ENCODE peak calls at places on chromosomes 12 and 14, in seven cellular contexts. G is dorsolateral prefrontal cortex, Q is T-helper 22 cell, H is AG08395, Y is ELR, O is fibroblast of gingiva, K is type B pancreatic cell. C is an unnamed sample.
A peak's percentile ranks its signal among the peaks of the same experiment; 100 is the strongest.

GRCh38 chr14:101626331-101626730 is 65.0 kb downstream of the DIO3 start:
- DNase-seq in K (no peak), Y (no peak), O (no peak), H (no peak), G (no peak), Q (no peak), C (no peak)

GRCh38 chr12:131466306-131466705 is 244.6 kb upstream of the SFSWAP start:
- DNase-seq in Q (no peak), H (no peak), K (no peak), O (no peak), Y (no peak), G (no peak), C (no peak)

GRCh38 chr12:100128509-100128908 is 14.2 kb downstream of the BLTP3B start:
- DNase-seq in G (no peak), Q (no peak), H (peak; percentile 47), Y (peak; percentile 57), K (no peak), O (peak; percentile 67), C (peak; percentile 25)

GRCh38 chr12:54991161-54991991 is 6.8 kb upstream of the TESPA1 start:
- DNase-seq in K (no peak), Y (no peak), O (no peak), Q (no peak), H (no peak), G (no peak), C (no peak)

GRCh38 chr12:116263844-116264243 is 13.6 kb downstream of the MED13L start:
- DNase-seq in G (no peak), K (no peak), Q (no peak), Y (no peak), H (no peak), O (no peak), C (no peak)

GRCh38 chr14:102683399-102684275 is 91.2 kb downstream of the RCOR1 start:
- DNase-seq in G (no peak), Q (no peak), O (no peak), H (no peak), K (no peak), Y (no peak), C (no peak)

GRCh38 chr12:27382126-27382795 is 49.6 kb downstream of the BMAL2 start:
- DNase-seq in G (no peak), O (peak; percentile 17), Y (peak; percentile 37), Q (no peak), K (no peak), H (peak; percentile 44), C (no peak)

GRCh38 chr12:55757701-55758100 is 14.8 kb downstream of the GDF11 start:
- DNase-seq in G (no peak), Q (no peak), K (no peak), Y (no peak), H (no peak), O (no peak), C (no peak)

GRCh38 chr12:128583453-128583852 is 240.3 kb downstream of the SLC15A4 start:
- DNase-seq in Q (no peak), O (no peak), G (no peak), H (no peak), Y (no peak), K (no peak), C (no peak)

GRCh38 chr12:113808095-113808951 is 157.8 kb downstream of the RBM19 start:
- DNase-seq in Y (no peak), O (no peak), Q (no peak), G (no peak), H (no peak), K (no peak), C (no peak)

GRCh38 chr14:72810201-72810600 is 83.7 kb downstream of the DPF3 start:
- DNase-seq in G (no peak), Q (peak; percentile 42), Y (no peak), K (no peak), H (no peak), O (no peak), C (no peak)

GRCh38 chr12:23771230-23771949 is 178.1 kb downstream of the SOX5 start:
- DNase-seq in Y (no peak), H (no peak), Q (no peak), K (no peak), G (peak; percentile 74), O (no peak), C (peak; percentile 46)

GRCh38 chr12:4910502-4911315 is 1.0 kb downstream of the KCNA1 start:
- DNase-seq in G (no peak), H (peak; percentile 28), K (no peak), Y (peak; percentile 2), O (no peak), Q (no peak), C (no peak)

GRCh38 chr12:121804417-121805111 is 755 bp downstream of the SETD1B start:
- DNase-seq in Y (peak; percentile 48), H (no peak), Q (peak; percentile 60), O (no peak), G (no peak), K (no peak), C (peak; percentile 33)

GRCh38 chr14:63174760-63175191 is 29.5 kb upstream of the RHOJ start:
- DNase-seq in G (no peak), Q (no peak), Y (peak; percentile 54), H (peak; percentile 58), O (no peak), K (no peak), C (peak; percentile 59)

GRCh38 chr12:91178139-91178561 is 4.5 kb downstream of the DCN start:
- DNase-seq in K (no peak), Y (peak; percentile 51), G (no peak), O (peak; percentile 58), H (peak; percentile 13), Q (no peak), C (no peak)

GRCh38 chr14:23513466-23514008 is 38.0 kb downstream of the ZFHX2 start:
- DNase-seq in O (no peak), Y (no peak), H (no peak), K (no peak), G (peak; percentile 69), Q (no peak), C (no peak)

GRCh38 chr12:103626498-103626897 is 39.4 kb downstream of the STAB2 start:
- DNase-seq in G (no peak), Q (no peak), O (peak; percentile 52), K (no peak), H (no peak), Y (no peak), C (peak; percentile 21)

GRCh38 chr14:96824283-96824682 is 27.1 kb downstream of the VRK1 start:
- DNase-seq in Y (peak; percentile 87), G (no peak), O (peak; percentile 69), H (peak; percentile 62), Q (no peak), K (no peak), C (no peak)

GRCh38 chr12:80175307-80175930 is 76.1 kb downstream of the OTOGL start:
- DNase-seq in H (no peak), Q (no peak), G (no peak), O (no peak), Y (no peak), K (no peak), C (no peak)

GRCh38 chr14:106062502-106063272 is 536.3 kb downstream of the TMEM121 start:
- DNase-seq in H (no peak), O (no peak), G (no peak), Q (no peak), K (no peak), Y (no peak), C (no peak)

GRCh38 chr14:100590726-100591452 is 3.7 kb upstream of the BEGAIN start:
- DNase-seq in K (no peak), Y (no peak), O (no peak), G (peak; percentile 22), H (no peak), Q (no peak), C (no peak)

GRCh38 chr12:44076892-44077291 is 241.0 kb downstream of the TMEM117 start:
- DNase-seq in Q (no peak), O (no peak), G (no peak), Y (no peak), K (no peak), H (no peak), C (no peak)

GRCh38 chr12:123089631-123090353 is 61.1 kb downstream of the PITPNM2 start:
- DNase-seq in H (peak; percentile 95), O (peak; percentile 79), K (no peak), Q (no peak), G (no peak), Y (peak; percentile 98), C (no peak)

GRCh38 chr12:85373045-85373444 is 93.0 kb downstream of the ALX1 start:
- DNase-seq in O (no peak), Q (no peak), K (no peak), H (no peak), G (no peak), Y (no peak), C (no peak)